ENCODE peak calls at places on chromosomes 2 and 18, in five cellular contexts. One of them, this sample, is unnamed.
A peak's percentile ranks its signal among the peaks of the same experiment; 100 is the strongest.

GRCh38 chr2:218897394-218898108 is 16.9 kb downstream of the WNT10A start:
- DNase-seq in effector memory CD4-positive, alpha-beta T cell: no peak
- DNase-seq in upper lobe of right lung: no peak
- DNase-seq in heart right ventricle: no peak
- DNase-seq in aorta: no peak
- DNase-seq in this sample: no peak

GRCh38 chr2:29561241-29562027 is 360.0 kb downstream of the ALK start:
- DNase-seq in effector memory CD4-positive, alpha-beta T cell: no peak
- DNase-seq in upper lobe of right lung: no peak
- DNase-seq in heart right ventricle: no peak
- DNase-seq in aorta: no peak
- DNase-seq in this sample: no peak

GRCh38 chr18:61643884-61644647 is 248.7 kb downstream of the RNF152 start:
- DNase-seq in effector memory CD4-positive, alpha-beta T cell: no peak
- DNase-seq in upper lobe of right lung: no peak
- DNase-seq in heart right ventricle: no peak
- DNase-seq in aorta: no peak
- DNase-seq in this sample: no peak

GRCh38 chr2:240986787-240987411 is 11.5 kb upstream of the SNED1 start:
- DNase-seq in effector memory CD4-positive, alpha-beta T cell: no peak
- DNase-seq in upper lobe of right lung: peak; percentile 81
- DNase-seq in heart right ventricle: no peak
- DNase-seq in aorta: peak; percentile 92
- DNase-seq in this sample: peak; percentile 48

GRCh38 chr18:51522821-51523220 is 325.3 kb upstream of the MEX3C start:
- DNase-seq in effector memory CD4-positive, alpha-beta T cell: no peak
- DNase-seq in upper lobe of right lung: no peak
- DNase-seq in heart right ventricle: no peak
- DNase-seq in aorta: no peak
- DNase-seq in this sample: no peak

GRCh38 chr18:57841568-57841967 is 38.5 kb upstream of the ATP8B1 start:
- DNase-seq in effector memory CD4-positive, alpha-beta T cell: no peak
- DNase-seq in upper lobe of right lung: no peak
- DNase-seq in heart right ventricle: no peak
- DNase-seq in aorta: no peak
- DNase-seq in this sample: no peak

GRCh38 chr18:74577019-74577418 is 20.7 kb upstream of the ZNF407 start:
- DNase-seq in effector memory CD4-positive, alpha-beta T cell: no peak
- DNase-seq in upper lobe of right lung: no peak
- DNase-seq in heart right ventricle: no peak
- DNase-seq in aorta: no peak
- DNase-seq in this sample: no peak

GRCh38 chr2:163775304-163775703 is 39.5 kb upstream of the FIGN start:
- DNase-seq in effector memory CD4-positive, alpha-beta T cell: no peak
- DNase-seq in upper lobe of right lung: no peak
- DNase-seq in heart right ventricle: no peak
- DNase-seq in aorta: no peak
- DNase-seq in this sample: no peak

GRCh38 chr2:237818066-237818473 is 19.5 kb downstream of the RBM44 start:
- DNase-seq in effector memory CD4-positive, alpha-beta T cell: no peak
- DNase-seq in upper lobe of right lung: no peak
- DNase-seq in heart right ventricle: no peak
- DNase-seq in aorta: no peak
- DNase-seq in this sample: no peak

GRCh38 chr2:27446057-27446456 is 3.9 kb downstream of the KRTCAP3 start:
- DNase-seq in effector memory CD4-positive, alpha-beta T cell: no peak
- DNase-seq in upper lobe of right lung: peak; percentile 71
- DNase-seq in heart right ventricle: no peak
- DNase-seq in aorta: no peak
- DNase-seq in this sample: no peak

GRCh38 chr2:20027715-20028434 is 15.4 kb upstream of the MATN3 start:
- DNase-seq in effector memory CD4-positive, alpha-beta T cell: no peak
- DNase-seq in upper lobe of right lung: no peak
- DNase-seq in heart right ventricle: no peak
- DNase-seq in aorta: no peak
- DNase-seq in this sample: no peak

GRCh38 chr2:60826126-60826525 is 55.2 kb upstream of the REL start:
- DNase-seq in effector memory CD4-positive, alpha-beta T cell: no peak
- DNase-seq in upper lobe of right lung: no peak
- DNase-seq in heart right ventricle: no peak
- DNase-seq in aorta: no peak
- DNase-seq in this sample: no peak

GRCh38 chr2:54106631-54107454 is 8.6 kb upstream of the ACYP2 start:
- DNase-seq in effector memory CD4-positive, alpha-beta T cell: no peak
- DNase-seq in upper lobe of right lung: no peak
- DNase-seq in heart right ventricle: peak; percentile 36
- DNase-seq in aorta: no peak
- DNase-seq in this sample: no peak

GRCh38 chr18:33440011-33440383 is 524 bp downstream of the CCDC178 start:
- DNase-seq in effector memory CD4-positive, alpha-beta T cell: no peak
- DNase-seq in upper lobe of right lung: no peak
- DNase-seq in heart right ventricle: peak; percentile 8
- DNase-seq in aorta: peak; percentile 78
- DNase-seq in this sample: no peak

GRCh38 chr18:73962251-73962650 is 185.4 kb downstream of the FBXO15 start:
- DNase-seq in effector memory CD4-positive, alpha-beta T cell: no peak
- DNase-seq in upper lobe of right lung: no peak
- DNase-seq in heart right ventricle: no peak
- DNase-seq in aorta: no peak
- DNase-seq in this sample: no peak

GRCh38 chr2:86703704-86704370 is 16.3 kb upstream of the RMND5A start:
- DNase-seq in effector memory CD4-positive, alpha-beta T cell: no peak
- DNase-seq in upper lobe of right lung: no peak
- DNase-seq in heart right ventricle: peak; percentile 57
- DNase-seq in aorta: peak; percentile 52
- DNase-seq in this sample: peak; percentile 79

GRCh38 chr2:328761-329160 is 40.9 kb upstream of the ALKAL2 start:
- DNase-seq in effector memory CD4-positive, alpha-beta T cell: no peak
- DNase-seq in upper lobe of right lung: no peak
- DNase-seq in heart right ventricle: no peak
- DNase-seq in aorta: no peak
- DNase-seq in this sample: no peak

GRCh38 chr2:217827430-217828201 is 175.2 kb downstream of the TNS1 start:
- DNase-seq in effector memory CD4-positive, alpha-beta T cell: no peak
- DNase-seq in upper lobe of right lung: peak; percentile 83
- DNase-seq in heart right ventricle: peak; percentile 70
- DNase-seq in aorta: peak; percentile 88
- DNase-seq in this sample: no peak

GRCh38 chr2:201308914-201309313 is 48.2 kb downstream of the FLACC1 start:
- DNase-seq in effector memory CD4-positive, alpha-beta T cell: no peak
- DNase-seq in upper lobe of right lung: no peak
- DNase-seq in heart right ventricle: no peak
- DNase-seq in aorta: no peak
- DNase-seq in this sample: no peak

DNA sequence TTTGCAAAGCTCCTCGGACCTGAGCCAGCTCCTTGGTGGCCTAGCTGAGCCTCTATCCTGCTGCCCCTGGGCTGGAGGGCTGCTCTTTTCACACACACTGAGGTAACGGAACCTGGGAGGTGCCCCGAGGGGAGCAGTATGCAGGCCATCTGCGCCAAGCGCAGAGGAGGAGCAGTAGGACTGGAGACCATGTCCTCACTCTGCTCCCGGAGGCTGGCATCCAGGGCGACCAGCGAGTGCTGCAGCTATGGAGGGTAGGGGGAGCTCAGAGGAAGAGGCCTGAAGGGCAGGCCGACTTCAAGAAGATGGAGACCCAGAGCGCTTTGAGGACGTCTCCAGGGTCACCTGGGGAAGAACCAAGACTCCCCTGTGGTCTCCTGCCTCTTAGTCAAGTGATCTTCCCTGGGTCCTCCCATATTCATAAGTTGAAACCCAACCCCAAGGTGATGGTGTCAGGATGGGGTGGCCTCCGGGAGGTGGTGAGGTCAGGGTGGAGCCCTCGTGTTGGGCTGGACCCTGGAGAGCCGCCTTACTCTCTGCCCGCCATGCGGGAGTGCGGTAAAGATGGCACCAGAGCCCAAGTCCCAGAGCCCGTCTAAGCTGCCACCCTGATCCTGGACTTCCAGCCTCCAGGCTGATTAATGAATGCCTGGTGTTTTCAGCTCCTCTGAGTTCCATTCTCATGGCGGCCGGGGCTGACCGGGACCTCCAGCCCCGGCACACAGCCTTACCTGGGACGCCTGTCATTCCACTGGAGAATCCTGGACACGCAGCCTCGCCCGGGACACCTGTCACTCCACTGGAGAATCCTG is 160.7 kb downstream of the NDUFA10 start:
- DNase-seq in effector memory CD4-positive, alpha-beta T cell: no peak
- DNase-seq in upper lobe of right lung: peak; percentile 58
- DNase-seq in heart right ventricle: no peak
- DNase-seq in aorta: no peak
- DNase-seq in this sample: no peak
- H3K27ac ChIP-seq in effector memory CD4-positive, alpha-beta T cell: no peak overlapping the region
- H3K27ac ChIP-seq in upper lobe of right lung: no peak overlapping the region
- H3K27ac ChIP-seq in heart right ventricle: no peak overlapping the region
- H3K27ac ChIP-seq in aorta: no peak overlapping the region
- H3K27ac ChIP-seq in this sample: no peak overlapping the region

GRCh38 chr2:161418275-161418714 is 2.2 kb downstream of the TBR1 start:
- DNase-seq in effector memory CD4-positive, alpha-beta T cell: no peak
- DNase-seq in upper lobe of right lung: no peak
- DNase-seq in heart right ventricle: no peak
- DNase-seq in aorta: no peak
- DNase-seq in this sample: no peak
- H3K4me3 ChIP-seq in effector memory CD4-positive, alpha-beta T cell: no peak overlapping the region
- H3K4me3 ChIP-seq in upper lobe of right lung: no peak overlapping the region
- H3K4me3 ChIP-seq in heart right ventricle: no peak overlapping the region
- H3K4me3 ChIP-seq in aorta: no peak overlapping the region
- H3K4me3 ChIP-seq in this sample: no peak overlapping the region

GRCh38 chr2:98446850-98447249 is 2.2 kb downstream of the INPP4A start:
- DNase-seq in effector memory CD4-positive, alpha-beta T cell: no peak
- DNase-seq in upper lobe of right lung: no peak
- DNase-seq in heart right ventricle: no peak
- DNase-seq in aorta: no peak
- DNase-seq in this sample: no peak
- H3K27ac ChIP-seq in effector memory CD4-positive, alpha-beta T cell: peak overlapping the region; percentile 79
- H3K27ac ChIP-seq in upper lobe of right lung: no peak overlapping the region
- H3K27ac ChIP-seq in heart right ventricle: no peak overlapping the region
- H3K27ac ChIP-seq in aorta: no peak overlapping the region
- H3K27ac ChIP-seq in this sample: no peak overlapping the region

GRCh38 chr2:232541195-232541960 is 1.9 kb downstream of the CHRNG start:
- DNase-seq in effector memory CD4-positive, alpha-beta T cell: no peak
- DNase-seq in upper lobe of right lung: peak; percentile 52
- DNase-seq in heart right ventricle: no peak
- DNase-seq in aorta: peak; percentile 59
- DNase-seq in this sample: no peak
- H3K4me3 ChIP-seq in effector memory CD4-positive, alpha-beta T cell: no peak overlapping the region
- H3K4me3 ChIP-seq in upper lobe of right lung: no peak overlapping the region
- H3K4me3 ChIP-seq in heart right ventricle: no peak overlapping the region
- H3K4me3 ChIP-seq in aorta: no peak overlapping the region
- H3K4me3 ChIP-seq in this sample: no peak overlapping the region

DNA sequence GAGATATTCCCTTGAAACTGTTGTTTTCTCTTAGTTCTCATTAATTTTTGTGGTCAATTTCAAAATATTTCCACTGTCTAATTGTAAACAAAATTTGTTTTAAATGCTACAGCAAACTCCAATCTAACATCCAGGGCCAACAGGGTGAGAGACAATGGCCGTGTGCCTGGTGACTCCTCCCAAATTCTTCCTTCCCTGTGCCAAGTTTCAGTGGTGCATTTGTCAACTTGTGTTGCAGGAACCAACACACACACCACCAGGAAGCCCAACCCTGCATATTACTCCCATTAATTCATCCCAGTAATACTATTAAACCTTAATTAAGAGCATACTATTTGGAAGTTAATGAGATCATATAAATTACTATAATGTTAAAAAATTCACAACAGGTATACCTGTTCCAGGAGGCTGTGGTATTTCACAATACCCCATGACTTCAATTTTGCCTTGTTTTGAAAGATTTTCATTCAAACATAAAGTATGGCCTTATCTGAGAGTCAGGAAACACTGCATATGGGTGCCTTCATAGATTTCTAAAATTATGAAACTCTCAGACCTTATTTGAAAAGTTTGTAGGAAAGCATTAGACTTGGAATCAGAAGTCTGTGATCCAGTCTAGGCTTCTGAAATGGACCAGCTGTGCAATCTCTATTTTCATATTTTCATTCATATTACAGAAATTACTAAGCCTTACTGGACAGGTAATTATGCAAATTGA is 1.1 kb downstream of the SERPINB2 start:
- DNase-seq in effector memory CD4-positive, alpha-beta T cell: no peak
- DNase-seq in upper lobe of right lung: no peak
- DNase-seq in heart right ventricle: no peak
- DNase-seq in aorta: no peak
- DNase-seq in this sample: no peak
- H3K27ac ChIP-seq in effector memory CD4-positive, alpha-beta T cell: no peak overlapping the region
- H3K27ac ChIP-seq in upper lobe of right lung: no peak overlapping the region
- H3K27ac ChIP-seq in heart right ventricle: no peak overlapping the region
- H3K27ac ChIP-seq in aorta: no peak overlapping the region
- H3K27ac ChIP-seq in this sample: no peak overlapping the region

DNA sequence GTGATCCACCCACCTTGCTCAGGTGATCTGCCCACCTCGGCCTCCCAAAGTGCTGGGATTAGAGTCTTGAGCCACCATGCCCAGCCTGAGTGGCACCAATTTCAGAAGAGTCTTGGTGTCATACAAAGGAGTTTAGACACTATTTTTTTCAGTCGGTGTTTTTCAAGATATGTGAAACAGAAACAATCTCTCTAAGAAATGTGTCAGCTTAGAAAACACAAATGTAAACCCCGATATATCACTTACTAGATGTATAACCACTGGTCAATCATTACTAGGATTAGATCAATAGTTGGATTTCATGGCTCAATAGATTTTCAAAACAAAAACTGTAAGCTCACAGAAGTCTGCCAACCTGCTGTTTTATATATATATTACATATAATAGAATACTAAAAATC is 67.2 kb upstream of the FRZB start:
- DNase-seq in effector memory CD4-positive, alpha-beta T cell: no peak
- DNase-seq in upper lobe of right lung: no peak
- DNase-seq in heart right ventricle: no peak
- DNase-seq in aorta: no peak
- DNase-seq in this sample: no peak
- H3K4me3 ChIP-seq in effector memory CD4-positive, alpha-beta T cell: no peak overlapping the region
- H3K4me3 ChIP-seq in upper lobe of right lung: no peak overlapping the region
- H3K4me3 ChIP-seq in heart right ventricle: no peak overlapping the region
- H3K4me3 ChIP-seq in aorta: no peak overlapping the region
- H3K4me3 ChIP-seq in this sample: no peak overlapping the region

DNA sequence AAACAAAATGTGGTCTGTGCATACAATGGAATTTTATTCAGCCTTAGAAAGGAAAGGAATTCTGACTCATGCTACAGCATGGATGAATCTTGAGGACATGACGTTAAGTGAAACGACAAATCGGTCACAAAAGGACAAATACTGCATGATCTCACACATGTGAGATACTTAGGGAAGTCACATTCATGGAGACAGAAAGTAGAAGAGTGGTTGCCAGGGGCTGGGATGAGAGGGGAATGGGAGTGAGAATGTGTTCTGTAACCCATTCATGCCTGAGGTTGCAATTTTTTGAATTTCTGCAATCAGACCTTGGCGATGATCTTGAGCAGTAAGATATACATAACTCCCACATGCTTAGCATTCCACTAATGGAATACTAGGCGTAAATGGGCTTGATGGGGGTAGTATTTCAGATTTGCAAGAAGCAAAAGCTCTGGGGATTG is 22.0 kb downstream of the FHL2 start:
- DNase-seq in effector memory CD4-positive, alpha-beta T cell: no peak
- DNase-seq in upper lobe of right lung: no peak
- DNase-seq in heart right ventricle: no peak
- DNase-seq in aorta: no peak
- DNase-seq in this sample: peak; percentile 2
- H3K27ac ChIP-seq in effector memory CD4-positive, alpha-beta T cell: no peak overlapping the region
- H3K27ac ChIP-seq in upper lobe of right lung: no peak overlapping the region
- H3K27ac ChIP-seq in heart right ventricle: peak overlapping the region; percentile 50
- H3K27ac ChIP-seq in aorta: no peak overlapping the region
- H3K27ac ChIP-seq in this sample: peak overlapping the region; percentile 59